ENCODE peak calls at places on chromosomes 2 and 18, in four cellular contexts. K is H1, T is GM12878, G is SK-N-SH. P is an unnamed sample.

GRCh38 chr2:170371231-170371630 is 193.3 kb downstream of the MYO3B start:
- DNase-seq in G (no peak), K (no peak), T (no peak), P (no peak)

GRCh38 chr2:41906325-41906700 is 141.5 kb upstream of the PKDCC start:
- DNase-seq in T (no peak), K (no peak), G (no peak), P (no peak)

GRCh38 chr2:191143791-191144190 is 7.0 kb downstream of the STAT4 start:
- DNase-seq in T (no peak), K (no peak), G (no peak), P (no peak)

GRCh38 chr2:206176128-206176527 is 16.4 kb downstream of the EEF1B2 start:
- DNase-seq in G (no peak), K (no peak), T (no peak), P (no peak)

GRCh38 chr2:169107645-169108044 is 38.3 kb downstream of the DHRS9 start:
- DNase-seq in K (no peak), G (no peak), T (no peak), P (no peak)

GRCh38 chr2:137228566-137228965 is 463.2 kb downstream of the THSD7B start:
- DNase-seq in K (no peak), T (no peak), G (no peak), P (no peak)

GRCh38 chr2:45170976-45171514 is 161.8 kb upstream of the SIX2 start:
- DNase-seq in K (no peak), T (no peak), G (no peak), P (no peak)

GRCh38 chr18:39345321-39345720 is 1779.7 kb upstream of the CELF4 start:
- DNase-seq in T (no peak), K (no peak), G (no peak), P (no peak)

GRCh38 chr18:68623342-68623741 is 91.6 kb downstream of the TMX3 start:
- DNase-seq in K (peak; percentile 62), G (peak; percentile 72), T (no peak), P (peak; percentile 13)

GRCh38 chr18:28357785-28358401 is 181.0 kb upstream of the CDH2 start:
- DNase-seq in K (no peak), T (no peak), G (no peak), P (peak; percentile 3)

DNA sequence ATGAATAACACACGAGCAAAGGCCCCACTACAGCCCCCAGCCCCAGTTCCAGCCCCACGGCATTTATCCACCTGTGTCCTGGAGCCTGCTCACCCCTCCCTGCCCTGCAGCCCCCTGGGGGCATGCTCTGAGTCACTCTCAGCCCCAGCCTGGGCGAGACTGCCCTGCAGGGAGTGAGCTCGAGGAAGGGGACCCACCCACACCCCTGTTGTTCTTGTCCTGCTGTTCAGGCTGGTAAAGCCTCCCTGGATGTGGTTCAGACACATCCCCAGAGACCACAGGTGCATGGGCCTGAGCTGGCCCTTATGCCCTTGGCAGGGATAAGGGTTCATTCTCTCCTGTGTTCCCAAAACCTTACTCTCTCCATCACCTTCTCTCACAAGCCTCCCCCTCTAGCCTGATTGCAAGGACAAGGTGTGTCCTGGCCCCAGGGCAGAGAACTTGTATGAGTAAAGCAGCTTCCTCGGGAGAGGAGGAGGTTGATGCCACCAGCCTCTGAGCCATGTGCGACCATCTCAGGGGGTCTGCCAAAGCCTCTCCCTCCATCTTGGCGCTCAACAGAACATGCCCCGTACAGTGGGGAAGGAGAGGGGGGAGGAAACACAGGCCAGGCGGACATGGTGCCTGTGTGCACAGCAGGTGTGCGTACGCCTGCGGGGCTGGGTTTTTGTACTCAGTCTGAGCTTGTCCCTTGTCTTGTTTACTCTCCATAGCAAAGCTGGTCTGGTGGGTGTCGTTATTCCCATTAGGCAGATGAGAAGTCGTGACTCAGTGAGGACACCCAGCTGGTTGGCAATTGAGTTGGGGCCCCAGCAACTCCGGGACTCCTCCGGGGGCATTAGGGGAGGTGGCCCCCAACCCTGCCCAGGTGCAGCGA is 64.4 kb downstream of the CIB4 start:
- DNase-seq in T (no peak), K (no peak), G (no peak), P (no peak)
- TF ChIP-seq NRF1 in T (no peak), K (no peak), G (no peak), P (no peak)

GRCh38 chr2:217993055-217993645 is 9.6 kb downstream of the TNS1 start:
- DNase-seq in G (no peak), T (no peak), K (no peak), P (no peak)
- H3K4me2 ChIP-seq in G (peak overlapping the region; percentile 44), T (no peak overlapping the region), K (no peak overlapping the region), P (no peak overlapping the region)

GRCh38 chr2:241640165-241640795 is 2.8 kb downstream of the ATG4B start:
- DNase-seq in K (no peak), G (no peak), T (no peak), P (no peak)

GRCh38 chr2:241638063-241638660 is 669 bp downstream of the ATG4B start:
- DNase-seq in T (no peak), K (no peak), G (no peak), P (no peak)

GRCh38 chr2:241639385-241639784 is 1.9 kb downstream of the ATG4B start:
- DNase-seq in G (no peak), T (no peak), K (no peak), P (no peak)

GRCh38 chr2:241637233-241638062 is at the start of gene ATG4B:
- DNase-seq in G (peak; percentile 95), K (peak; percentile 90), T (peak; percentile 44), P (peak; percentile 89)

GRCh38 chr2:241638940-241639339 is 1.4 kb downstream of the ATG4B start:
- DNase-seq in G (no peak), T (no peak), K (no peak), P (no peak)
- TF ChIP-seq NRF1 in G (no peak), T (no peak), K (no peak), P (no peak)

DNA sequence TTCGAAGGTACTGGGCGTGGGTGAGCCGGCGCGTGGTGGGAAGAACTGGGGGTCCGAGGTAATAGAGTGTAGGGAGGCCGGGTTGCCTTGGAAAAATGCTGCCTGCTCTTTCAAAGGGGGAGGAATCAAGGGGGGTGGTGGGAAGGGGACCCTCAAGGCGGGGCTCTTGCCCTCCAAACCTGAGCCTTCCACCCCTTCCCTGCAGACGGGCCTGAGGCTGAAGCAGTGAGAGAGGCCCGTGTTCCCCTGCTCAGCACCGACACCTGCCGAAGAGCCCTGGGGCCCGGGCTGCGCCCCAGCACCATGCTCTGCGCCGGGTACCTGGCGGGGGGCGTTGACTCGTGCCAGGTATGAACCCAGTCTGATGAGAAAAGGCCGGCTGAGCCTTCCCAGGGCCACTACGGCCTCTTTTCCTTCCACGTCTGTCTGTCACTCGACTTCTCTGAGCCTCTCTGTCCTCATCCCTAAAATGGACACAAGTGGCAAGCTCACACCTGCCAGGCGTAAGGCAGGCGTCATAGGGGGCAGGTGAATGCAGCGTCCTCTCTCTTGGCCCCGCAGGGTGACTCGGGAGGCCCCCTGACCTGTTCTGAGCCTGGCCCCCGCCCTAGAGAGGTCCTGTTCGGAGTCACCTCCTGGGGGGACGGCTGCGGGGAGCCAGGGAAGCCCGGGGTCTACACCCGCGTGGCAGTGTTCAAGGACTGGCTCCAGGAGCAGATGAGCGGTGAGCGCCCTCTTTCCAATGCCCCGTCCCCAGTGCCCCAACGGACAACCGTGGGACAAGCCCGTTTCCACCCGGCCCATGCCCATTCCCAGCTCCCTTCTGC is 2.9 kb downstream of the PRSS56 start:
- DNase-seq in T (no peak), G (no peak), K (no peak), P (no peak)
- H3K4me2 ChIP-seq in T (no peak overlapping the region), G (peak overlapping the region; percentile 76), K (peak overlapping the region; percentile 54), P (no peak overlapping the region)

GRCh38 chr2:16138811-16139662 is 198.7 kb downstream of the MYCN start:
- DNase-seq in K (peak; percentile 23), T (no peak), G (no peak), P (no peak)
- TF ChIP-seq NRF1 in K (no peak), T (no peak), G (no peak), P (no peak)

DNA sequence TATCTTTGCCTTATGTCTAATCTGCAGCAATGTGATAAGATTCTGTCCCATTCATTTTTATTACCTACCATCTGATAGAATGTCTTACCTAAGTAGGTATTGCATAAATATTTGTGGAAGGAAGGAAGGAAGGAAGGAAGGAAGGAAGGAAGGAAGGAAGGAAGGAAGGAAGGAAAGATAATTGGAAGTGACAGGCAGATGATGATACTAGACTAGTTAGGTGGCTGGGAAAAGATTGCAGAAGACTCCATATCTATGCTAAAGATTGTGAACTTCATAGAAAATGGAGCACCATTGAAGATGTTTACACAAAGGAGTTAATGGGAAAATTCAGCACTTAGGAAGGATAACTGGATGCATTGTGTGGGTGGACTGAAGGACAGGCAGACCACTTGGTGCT is 909.0 kb downstream of the EPHA4 start:
- DNase-seq in T (no peak), K (no peak), G (no peak), P (no peak)
- H3K4me2 ChIP-seq in T (no peak overlapping the region), K (no peak overlapping the region), G (no peak overlapping the region), P (no peak overlapping the region)

GRCh38 chr2:202941771-202942170 is 29.7 kb downstream of the CARF start:
- DNase-seq in T (no peak), K (no peak), G (no peak), P (no peak)
- TF ChIP-seq NRF1 in T (no peak), K (no peak), G (no peak), P (no peak)

GRCh38 chr2:12033494-12033893 is 287.1 kb downstream of the LPIN1 start:
- DNase-seq in K (no peak), G (no peak), T (no peak), P (no peak)
- H3K4me2 ChIP-seq in K (no peak overlapping the region), G (peak overlapping the region; percentile 35), T (peak overlapping the region; percentile 26), P (no peak overlapping the region)

P was measured in K562.